ENCODE peak calls at places on chromosomes 6 and 20, in four cellular contexts. One of them, this sample, is unnamed.

GRCh38 chr20:53245581-53245980 is 273.4 kb downstream of the TSHZ2 start:
- DNase-seq in fibroblast of mammary gland: no peak
- DNase-seq in GM12865: no peak
- DNase-seq in NCI-H748 treated with DMSO at 0.1 percent for 48 hours: no peak
- DNase-seq in this sample: no peak

GRCh38 chr6:3797231-3798200 is 46.0 kb upstream of the PXDC1 start:
- DNase-seq in fibroblast of mammary gland: peak; percentile 39
- DNase-seq in GM12865: no peak
- DNase-seq in NCI-H748 treated with DMSO at 0.1 percent for 48 hours: no peak
- DNase-seq in this sample: peak; percentile 84

GRCh38 chr6:110708295-110708965 is 106.8 kb downstream of the CDK19 start:
- DNase-seq in GM12865: no peak
- DNase-seq in NCI-H748 treated with DMSO at 0.1 percent for 48 hours: no peak
- DNase-seq in fibroblast of mammary gland: peak; percentile 61
- DNase-seq in this sample: peak; percentile 4

GRCh38 chr6:788058-788457 is 95.1 kb upstream of the EXOC2 start:
- DNase-seq in GM12865: no peak
- DNase-seq in NCI-H748 treated with DMSO at 0.1 percent for 48 hours: no peak
- DNase-seq in fibroblast of mammary gland: no peak
- DNase-seq in this sample: no peak

GRCh38 chr6:156729248-156729647 is 47.9 kb upstream of the ARID1B start:
- DNase-seq in GM12865: peak; percentile 56
- DNase-seq in NCI-H748 treated with DMSO at 0.1 percent for 48 hours: no peak
- DNase-seq in fibroblast of mammary gland: peak; percentile 81
- DNase-seq in this sample: peak; percentile 87

GRCh38 chr6:21325201-21325856 is 268.2 kb upstream of the SOX4 start:
- DNase-seq in GM12865: peak; percentile 18
- DNase-seq in fibroblast of mammary gland: no peak
- DNase-seq in NCI-H748 treated with DMSO at 0.1 percent for 48 hours: peak; percentile 72
- DNase-seq in this sample: no peak

GRCh38 chr20:33664085-33664761 is 2.1 kb downstream of the C20orf144 start:
- DNase-seq in fibroblast of mammary gland: no peak
- DNase-seq in NCI-H748 treated with DMSO at 0.1 percent for 48 hours: no peak
- DNase-seq in GM12865: peak; percentile 42
- DNase-seq in this sample: no peak

GRCh38 chr6:122789862-122790739 is 1.0 kb downstream of the SMPDL3A start:
- DNase-seq in fibroblast of mammary gland: peak; percentile 29
- DNase-seq in NCI-H748 treated with DMSO at 0.1 percent for 48 hours: peak; percentile 79
- DNase-seq in GM12865: peak; percentile 15
- DNase-seq in this sample: no peak

GRCh38 chr6:9646346-9647042 is 768.4 kb downstream of the TFAP2A start:
- DNase-seq in fibroblast of mammary gland: no peak
- DNase-seq in GM12865: no peak
- DNase-seq in NCI-H748 treated with DMSO at 0.1 percent for 48 hours: no peak
- DNase-seq in this sample: no peak

This sample was measured in HT1080.